ENCODE peak calls at places on chromosomes 6 and 20, in four cellular contexts. V is CD8-positive, alpha-beta T cell; X is substantia nigra; O is A549. I is an unnamed sample.

GRCh38 chr6:84522135-84522535 is 242.3 kb downstream of the TBX18 start:
- DNase-seq in O (peak; percentile 69), V (no peak), X (no peak), I (no peak)

GRCh38 chr6:35084041-35084491 is 57.1 kb downstream of the TCP11 start:
- DNase-seq in X (no peak), V (no peak), O (no peak), I (no peak)

GRCh38 chr6:5087389-5087788 is 2.2 kb downstream of the PPP1R3G start:
- DNase-seq in O (no peak), V (no peak), X (peak; percentile 74), I (peak; percentile 44)

GRCh38 chr6:11263185-11263817 is 30.8 kb upstream of the NEDD9 start:
- DNase-seq in O (peak; percentile 72), X (no peak), V (no peak), I (no peak)

GRCh38 chr6:127869772-127870404 is 31.0 kb downstream of the THEMIS start:
- DNase-seq in V (no peak), X (peak; percentile 52), O (no peak), I (no peak)

GRCh38 chr6:130775421-130776012 is 51.7 kb upstream of the SMLR1 start:
- DNase-seq in V (no peak), O (no peak), X (no peak), I (no peak)

GRCh38 chr6:72709436-72709835 is 87.6 kb downstream of the KCNQ5 start:
- DNase-seq in O (no peak), X (no peak), V (no peak), I (no peak)

GRCh38 chr6:13586936-13587542 is 12.6 kb downstream of the SIRT5 start:
- DNase-seq in O (no peak), X (no peak), V (no peak), I (no peak)

GRCh38 chr6:78910611-78911134 is 43.3 kb downstream of the IRAK1BP1 start:
- DNase-seq in X (no peak), V (no peak), O (no peak), I (no peak)

GRCh38 chr6:133033263-133033662 is 207.9 kb upstream of the EYA4 start:
- DNase-seq in X (no peak), O (no peak), V (no peak), I (no peak)

GRCh38 chr20:41125530-41126457 is 11.5 kb upstream of the PLCG1 start:
- DNase-seq in V (no peak), O (no peak), X (no peak), I (no peak)

GRCh38 chr6:168071620-168072019 is 7.4 kb downstream of the FRMD1 start:
- DNase-seq in X (no peak), O (peak; percentile 12), V (no peak), I (no peak)

GRCh38 chr6:107361568-107362270 is 97.6 kb downstream of the PDSS2 start:
- DNase-seq in V (no peak), O (no peak), X (no peak), I (no peak)

GRCh38 chr6:17477356-17477755 is 84.0 kb downstream of the CAP2 start:
- DNase-seq in O (no peak), V (no peak), X (no peak), I (no peak)

GRCh38 chr6:93086351-93086750 is 333.0 kb downstream of the EPHA7 start:
- DNase-seq in X (no peak), V (no peak), O (no peak), I (no peak)

GRCh38 chr6:68559052-68559451 is 76.0 kb upstream of the ADGRB3 start:
- DNase-seq in V (no peak), O (no peak), X (no peak), I (no peak)

GRCh38 chr20:19885981-19886665 is 128.1 kb downstream of the RIN2 start:
- DNase-seq in O (peak; percentile 84), X (peak; percentile 67), V (no peak), I (no peak)

GRCh38 chr6:54655162-54655561 is 191.4 kb upstream of the FAM83B start:
- DNase-seq in V (no peak), X (no peak), O (no peak), I (no peak)

GRCh38 chr20:61628901-61629300 is 376.8 kb downstream of the CDH4 start:
- DNase-seq in V (no peak), O (no peak), X (no peak), I (no peak)

GRCh38 chr20:13008761-13009681 is at the start of gene SPTLC3:
- DNase-seq in O (no peak), V (no peak), X (peak; percentile 43), I (no peak)

GRCh38 chr6:44542401-44543116 is 155.1 kb downstream of the CDC5L start:
- DNase-seq in O (no peak), X (peak; percentile 52), V (no peak), I (no peak)

GRCh38 chr6:15148356-15149058 is 97.4 kb upstream of the JARID2 start:
- DNase-seq in V (no peak), X (no peak), O (peak; percentile 9), I (no peak)

GRCh38 chr6:42569102-42570028 is 5.5 kb downstream of the UBR2 start:
- DNase-seq in O (peak; percentile 39), V (no peak), X (no peak), I (peak; percentile 12)

GRCh38 chr20:52056203-52057062 is 135.1 kb downstream of the ZFP64 start:
- DNase-seq in X (no peak), V (no peak), O (peak; percentile 46), I (no peak)

GRCh38 chr20:59598625-59599310 is 5.6 kb upstream of the PHACTR3 start:
- DNase-seq in O (peak; percentile 42), X (peak; percentile 25), V (peak; percentile 27), I (peak; percentile 14)

GRCh38 chr6:42520786-42521607 is 42.8 kb upstream of the UBR2 start:
- DNase-seq in V (no peak), X (no peak), O (peak; percentile 21), I (no peak)

GRCh38 chr6:52545844-52546119 is 31.1 kb downstream of the TRAM2 start:
- DNase-seq in V (no peak), O (no peak), X (no peak), I (no peak)

GRCh38 chr20:21048841-21049273 is 57.3 kb downstream of the LINC00237 start:
- DNase-seq in X (no peak), V (peak; percentile 54), O (peak; percentile 50), I (peak; percentile 43)

GRCh38 chr20:21050710-21051109 is 55.4 kb downstream of the LINC00237 start:
- DNase-seq in O (no peak), V (no peak), X (no peak), I (no peak)

GRCh38 chr20:21052241-21052640 is 53.9 kb downstream of the LINC00237 start:
- DNase-seq in O (no peak), V (no peak), X (no peak), I (no peak)

GRCh38 chr20:21046413-21047070 is 59.6 kb downstream of the LINC00237 start:
- DNase-seq in X (no peak), V (no peak), O (no peak), I (no peak)

DNA sequence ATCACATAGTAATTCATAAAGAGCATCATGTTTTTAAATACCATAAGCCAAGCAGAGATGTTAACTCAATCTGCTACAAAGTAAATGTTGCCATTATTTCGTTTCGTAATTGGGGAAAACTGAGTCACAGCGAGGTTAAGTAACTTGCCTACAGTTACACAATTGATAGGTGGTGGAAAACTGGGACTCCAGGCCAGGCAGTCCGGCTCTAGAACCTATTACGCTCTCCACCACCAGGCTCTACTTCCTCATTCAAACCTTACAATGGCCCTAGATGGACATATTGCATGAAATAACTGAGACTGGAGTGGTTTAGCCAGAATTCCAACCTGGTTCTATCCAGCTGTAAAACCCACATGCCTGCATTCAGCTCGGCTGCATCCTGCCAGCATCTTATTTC is 58.2 kb downstream of the LINC00237 start:
- DNase-seq in V (no peak), O (no peak), X (no peak), I (peak; percentile 91)
- H3K27ac ChIP-seq in V (no peak overlapping the region), O (no peak overlapping the region), X (no peak overlapping the region), I (no peak overlapping the region)

GRCh38 chr6:89680551-89680950 is 42.0 kb upstream of the LYRM2 start:
- DNase-seq in O (no peak), V (no peak), X (no peak), I (no peak)
- H3K27ac ChIP-seq in O (no peak overlapping the region), V (no peak overlapping the region), X (no peak overlapping the region), I (no peak overlapping the region)

GRCh38 chr6:3402310-3403243 is 54.3 kb downstream of the SLC22A23 start:
- DNase-seq in V (no peak), X (no peak), O (no peak), I (no peak)

GRCh38 chr6:3406362-3406809 is 50.5 kb downstream of the SLC22A23 start:
- DNase-seq in V (no peak), X (no peak), O (no peak), I (no peak)

GRCh38 chr6:3405182-3405518 is 51.7 kb downstream of the SLC22A23 start:
- DNase-seq in O (no peak), V (no peak), X (no peak), I (no peak)

GRCh38 chr6:3405679-3406078 is 51.2 kb downstream of the SLC22A23 start:
- DNase-seq in O (peak; percentile 38), X (no peak), V (no peak), I (no peak)

DNA sequence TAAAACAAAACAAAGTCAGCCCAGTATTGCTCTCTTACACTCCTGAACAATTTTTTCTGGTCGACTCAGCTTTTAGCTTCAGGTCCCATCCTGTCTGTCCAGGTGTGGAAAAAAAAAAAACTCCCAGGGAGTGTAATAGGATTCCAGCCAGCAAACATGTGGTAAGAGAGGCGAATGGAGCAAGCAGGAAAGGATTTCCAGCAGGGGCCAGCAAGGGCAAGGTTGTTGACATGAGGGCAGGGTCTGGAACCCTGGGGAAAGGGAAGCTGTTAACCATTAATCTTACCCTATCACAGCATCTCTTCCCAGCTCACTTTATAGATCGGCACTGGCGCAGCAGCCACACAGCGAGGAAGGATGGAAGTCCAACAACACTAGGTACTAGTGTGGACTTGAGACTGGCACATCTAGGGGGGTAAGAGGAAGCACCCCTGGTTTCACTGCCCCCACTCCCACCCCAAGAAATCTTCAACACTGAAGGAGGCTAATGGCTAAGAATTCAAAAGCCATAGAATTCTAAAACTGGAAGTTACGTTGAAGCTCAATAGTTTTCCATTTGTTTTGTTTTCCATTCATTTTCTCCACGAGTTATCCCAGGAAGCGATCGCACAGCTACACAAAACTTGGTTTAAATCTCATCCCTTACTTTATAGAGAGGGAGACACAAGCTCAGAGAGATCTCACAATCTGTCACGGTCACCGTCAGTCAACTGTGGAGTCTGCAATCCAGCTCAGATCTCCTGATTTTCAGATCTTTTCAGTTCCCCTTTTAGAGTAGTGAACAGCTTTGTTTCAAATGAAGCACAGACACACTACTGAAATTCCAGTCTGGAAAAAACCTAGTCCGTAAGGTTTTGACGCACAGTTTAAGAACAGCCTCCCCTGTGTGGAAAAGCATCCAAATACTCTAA is 53.4 kb downstream of the SLC22A23 start:
- DNase-seq in V (no peak), X (no peak), O (peak; percentile 81), I (no peak)
- H3K27ac ChIP-seq in V (no peak overlapping the region), X (peak overlapping the region; percentile 20), O (peak overlapping the region; percentile 80), I (no peak overlapping the region)

DNA sequence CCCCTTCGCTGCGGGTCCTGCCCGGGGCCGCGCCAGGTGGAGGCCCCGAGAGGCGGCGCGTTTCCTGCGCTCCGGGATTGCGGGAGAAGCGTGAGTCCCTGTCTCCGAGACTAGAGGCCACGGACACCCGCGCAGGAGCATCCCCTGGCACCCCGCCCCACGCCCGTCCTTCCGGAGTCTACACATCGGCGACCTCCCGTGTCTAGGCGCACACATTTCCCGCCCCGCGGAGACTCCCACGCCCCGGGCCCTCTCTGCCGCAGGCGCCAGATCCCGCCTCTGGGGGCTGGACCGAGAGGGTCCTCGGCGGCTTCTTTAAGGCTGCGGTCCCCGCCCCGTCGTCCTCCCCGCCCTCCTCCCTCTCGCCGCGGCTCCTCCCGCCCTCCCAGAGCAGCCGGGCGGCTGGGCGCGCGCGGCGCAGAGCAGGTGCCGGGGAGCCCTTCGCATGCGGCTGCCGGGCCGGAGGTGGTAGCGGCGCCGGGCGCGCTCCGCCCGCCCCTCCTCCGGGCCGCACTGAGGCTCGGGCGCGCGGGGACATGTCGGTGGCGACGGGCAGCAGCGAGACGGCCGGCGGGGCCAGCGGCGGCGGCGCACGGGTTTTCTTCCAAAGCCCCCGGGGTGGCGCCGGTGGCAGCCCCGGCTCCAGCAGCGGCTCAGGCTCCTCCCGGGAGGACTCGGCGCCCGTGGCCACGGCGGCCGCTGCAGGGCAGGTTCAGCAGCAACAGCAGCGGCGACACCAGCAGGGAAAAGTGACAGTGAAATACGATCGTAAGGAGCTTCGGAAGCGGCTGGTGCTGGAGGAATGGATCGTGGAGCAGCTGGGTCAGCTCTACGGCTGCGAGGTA is at the start of gene PPP1R14C:
- DNase-seq in X (no peak), V (no peak), O (no peak), I (no peak)
- H3K27ac ChIP-seq in X (no peak within 1 kb of the TSS), V (no peak within 1 kb of the TSS), O (peak within 1 kb of the TSS; percentile 58), I (no peak within 1 kb of the TSS)

I was measured in HL-60.